ENCODE peak calls at places on chromosomes 4 and X, in four cellular contexts. L is lower lobe of right lung, N is esophagus squamous epithelium, S is stomach. F is an unnamed sample. For H3K4me1, the result is how much of the 10 kb centered on the place peaks cover.

GRCh38 chr4:40227284-40227683 is 30.5 kb downstream of the RHOH start:
- DNase-seq in L (no peak), N (no peak), S (no peak), F (no peak)

GRCh38 chrX:97895751-97896150 is 1012.0 kb downstream of the RPA4 start:
- DNase-seq in L (no peak), N (no peak), S (no peak), F (no peak)

GRCh38 chrX:12955882-12956703 is 18.8 kb upstream of the TMSB4X start:
- DNase-seq in L (peak), N (peak), S (peak), F (no peak)

GRCh38 chr4:140367738-140368137 is 5.7 kb upstream of the SCOC start:
- DNase-seq in L (no peak), N (no peak), S (no peak), F (no peak)

GRCh38 chrX:50157545-50158125 is 43.2 kb downstream of the AKAP4 start:
- DNase-seq in L (no peak), N (no peak), S (no peak), F (no peak)

GRCh38 chrX:19893722-19894121 is 6.3 kb upstream of the SH3KBP1 start:
- DNase-seq in L (no peak), N (no peak), S (no peak), F (no peak)

GRCh38 chrX:110168585-110168984 is 149.3 kb downstream of the AMMECR1 start:
- DNase-seq in L (no peak), N (no peak), S (no peak), F (no peak)

GRCh38 chrX:19739683-19740082 is 147.7 kb downstream of the SH3KBP1 start:
- DNase-seq in L (peak), N (no peak), S (peak), F (no peak)

GRCh38 chr4:98181815-98182214 is 38.5 kb upstream of the STPG2 start:
- DNase-seq in L (no peak), N (no peak), S (no peak), F (no peak)

GRCh38 chr4:95510145-95510544 is 38.6 kb downstream of the UNC5C start:
- DNase-seq in L (no peak), N (no peak), S (no peak), F (no peak)

GRCh38 chr4:80492761-80493160 is 157.2 kb downstream of the CFAP299 start:
- DNase-seq in L (no peak), N (no peak), S (peak), F (no peak)

GRCh38 chr4:69096111-69096656 is at the start of gene UGT2B7:
- DNase-seq in L (no peak), N (no peak), S (no peak), F (no peak)

GRCh38 chr4:2796261-2797187 is 3.6 kb downstream of the SH3BP2 start:
- DNase-seq in L (peak), N (no peak), S (peak), F (peak)

GRCh38 chr4:123444298-123444731 is 47.7 kb downstream of the SPRY1 start:
- DNase-seq in L (no peak), N (no peak), S (no peak), F (no peak)

GRCh38 chr4:38236503-38236902 is 276.3 kb downstream of the PTTG2 start:
- DNase-seq in L (no peak), N (no peak), S (no peak), F (no peak)

GRCh38 chrX:76026292-76026691 is 146.6 kb upstream of the PBDC1 start:
- DNase-seq in L (no peak), N (no peak), S (no peak), F (no peak)

GRCh38 chr4:3307891-3308575 is 15.2 kb downstream of the RGS12 start:
- DNase-seq in L (peak), N (no peak), S (no peak), F (no peak)

GRCh38 chrX:119292445-119292844 is 56.4 kb downstream of the PGRMC1 start:
- DNase-seq in L (no peak), N (no peak), S (no peak), F (no peak)

GRCh38 chr4:38681283-38682066 is 17.5 kb downstream of the KLF3 start:
- DNase-seq in L (no peak), N (no peak), S (no peak), F (no peak)

GRCh38 chrX:107448625-107449468 is 605 bp upstream of the FRMPD3 start:
- DNase-seq in L (no peak), N (no peak), S (no peak), F (no peak)

GRCh38 chrX:123884809-123885408 is 25.1 kb downstream of the XIAP start:
- DNase-seq in L (no peak), N (no peak), S (no peak), F (no peak)

GRCh38 chrX:19964017-19964710 is 26.7 kb downstream of the BCLAF3 start:
- DNase-seq in L (no peak), N (no peak), S (no peak), F (no peak)

GRCh38 chrX:153454901-153455550 is 9.2 kb upstream of the TREX2 start:
- DNase-seq in L (no peak), N (no peak), S (no peak), F (peak)

GRCh38 chr4:128825226-128825625 is 15.7 kb downstream of the JADE1 start:
- DNase-seq in L (no peak), N (no peak), S (no peak), F (no peak)

GRCh38 chrX:49075347-49075746 is 1.5 kb upstream of the PRAF2 start:
- DNase-seq in L (no peak), N (no peak), S (no peak), F (no peak)

GRCh38 chr4:121370729-121371325 is 10.0 kb downstream of the QRFPR start:
- DNase-seq in L (no peak), N (no peak), S (peak), F (no peak)

GRCh38 chr4:156291317-156291716 is 337.7 kb upstream of the CTSO start:
- DNase-seq in L (no peak), N (no peak), S (no peak), F (no peak)

GRCh38 chrX:113260474-113260873 is 419.8 kb upstream of the AMOT start:
- DNase-seq in L (no peak), N (no peak), S (no peak), F (no peak)

GRCh38 chrX:21843179-21843578 is 3.8 kb downstream of the MBTPS2 start:
- DNase-seq in L (no peak), N (no peak), S (no peak), F (no peak)

DNA sequence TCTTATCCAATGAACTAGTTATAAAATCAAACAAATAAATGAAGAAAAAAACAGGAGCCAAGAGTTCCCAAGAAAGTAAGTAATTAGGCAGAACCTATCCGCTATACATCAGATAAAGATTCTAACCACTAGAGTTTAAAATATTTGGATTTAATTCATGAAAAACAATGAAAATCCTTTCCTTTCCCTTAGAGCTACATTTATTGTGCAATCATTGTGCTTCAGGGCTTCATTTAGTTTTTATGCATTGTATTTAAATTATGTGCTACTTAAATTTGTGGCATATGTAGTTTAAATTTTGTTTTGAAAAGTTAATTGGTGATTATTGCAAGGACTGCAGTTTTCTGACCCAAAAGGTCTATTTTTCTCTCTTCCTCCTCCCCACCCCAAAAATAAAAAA is 17.9 kb downstream of the GNRHR start:
- DNase-seq in L (no peak), N (no peak), S (no peak), F (no peak)
- TF ChIP-seq CTCF in L (no peak), N (no peak), S (no peak), F (no peak)

GRCh38 chr4:167105857-167106256 is 128.4 kb downstream of the SPOCK3 start:
- DNase-seq in L (no peak), N (no peak), S (no peak), F (no peak)
- H3K4me1 ChIP-seq in L (under half), N (under half), S (under half), F (under half)

GRCh38 chr4:71025654-71026053 is 32.2 kb downstream of the DCK start:
- DNase-seq in L (no peak), N (no peak), S (no peak), F (no peak)
- TF ChIP-seq CTCF in L (no peak), N (no peak), S (no peak), F (no peak)

GRCh38 chr4:105196523-105197145 is 50.0 kb downstream of the TET2 start:
- DNase-seq in L (no peak), N (no peak), S (no peak), F (no peak)
- H3K4me1 ChIP-seq in L (under half), N (under half), S (under half), F (under half)

GRCh38 chr4:172149329-172149728 is 336.1 kb downstream of the GALNTL6 start:
- DNase-seq in L (no peak), N (no peak), S (no peak), F (no peak)

GRCh38 chr4:172152284-172152683 is 339.1 kb downstream of the GALNTL6 start:
- DNase-seq in L (no peak), N (no peak), S (no peak), F (no peak)

GRCh38 chr4:172142331-172142738 is 329.1 kb downstream of the GALNTL6 start:
- DNase-seq in L (no peak), N (no peak), S (no peak), F (no peak)

GRCh38 chr4:172143605-172144314 is 330.6 kb downstream of the GALNTL6 start:
- DNase-seq in L (no peak), N (no peak), S (no peak), F (no peak)

GRCh38 chr4:172147702-172148101 is 334.5 kb downstream of the GALNTL6 start:
- DNase-seq in L (no peak), N (no peak), S (no peak), F (no peak)
- TF ChIP-seq CTCF in L (no peak), N (no peak), S (no peak), F (no peak)

GRCh38 chr4:87042221-87042620 is 107.4 kb downstream of the AFF1 start:
- DNase-seq in L (no peak), N (no peak), S (no peak), F (no peak)

GRCh38 chr4:87042986-87043820 is 108.4 kb downstream of the AFF1 start:
- DNase-seq in L (no peak), N (no peak), S (no peak), F (no peak)

GRCh38 chr4:87045659-87046058 is 110.8 kb downstream of the AFF1 start:
- DNase-seq in L (no peak), N (no peak), S (no peak), F (no peak)

GRCh38 chr4:87046111-87046510 is 111.3 kb downstream of the AFF1 start:
- DNase-seq in L (no peak), N (no peak), S (no peak), F (no peak)

GRCh38 chr4:87044511-87045369 is 109.9 kb downstream of the AFF1 start:
- DNase-seq in L (no peak), N (no peak), S (no peak), F (no peak)
- H3K4me1 ChIP-seq in L (half or more), N (under half), S (half or more), F (under half)